ENCODE peak calls at places on chromosomes 1 and 21, in seven cellular contexts. X, F, W, E, S, O and Y are unnamed samples. For H3K4me1, the result is how much of the 10 kb centered on the place peaks cover.

GRCh38 chr1:97120821-97121220 is 399.2 kb downstream of the PTBP2 start:
- DNase-seq in F (no peak), S (no peak), W (no peak), O (no peak), X (no peak), E (no peak), Y (no peak)

GRCh38 chr1:219092206-219092605 is 81.5 kb upstream of the LYPLAL1 start:
- DNase-seq in F (peak), W (no peak), E (no peak), X (no peak), S (peak), O (no peak), Y (no peak)

GRCh38 chr1:181061891-181062777 is 26.4 kb upstream of the IER5 start:
- DNase-seq in S (no peak), O (no peak), F (peak), E (peak), W (no peak), X (peak), Y (no peak)

GRCh38 chr1:39659538-39659937 is 12.4 kb downstream of the NT5C1A start:
- DNase-seq in W (no peak), F (no peak), O (no peak), E (no peak), X (no peak), S (no peak), Y (no peak)

GRCh38 chr1:26781206-26781825 is 6.4 kb upstream of the PIGV start:
- DNase-seq in X (no peak), O (no peak), E (no peak), W (no peak), S (no peak), F (no peak), Y (no peak)

GRCh38 chr1:204149635-204150565 is 1.9 kb downstream of the ETNK2 start:
- DNase-seq in O (no peak), E (no peak), F (no peak), W (peak), S (no peak), X (peak), Y (no peak)

GRCh38 chr1:84834419-84835064 is 58.5 kb downstream of the LPAR3 start:
- DNase-seq in O (no peak), E (no peak), X (no peak), F (peak), S (peak), W (no peak), Y (peak)

GRCh38 chr1:70038025-70038424 is 167.4 kb downstream of the LRRC40 start:
- DNase-seq in E (no peak), S (peak), O (no peak), W (no peak), F (no peak), X (no peak), Y (no peak)

GRCh38 chr1:109634292-109634691 is 14.7 kb downstream of the AMPD2 start:
- DNase-seq in W (no peak), O (no peak), E (no peak), S (no peak), F (no peak), X (no peak), Y (peak)

GRCh38 chr1:62045579-62045978 is 149.1 kb upstream of the L1TD1 start:
- DNase-seq in X (no peak), E (no peak), O (no peak), W (no peak), S (peak), F (no peak), Y (no peak)

GRCh38 chr21:29196664-29197052 is 66.2 kb downstream of the MAP3K7CL start:
- DNase-seq in W (no peak), X (no peak), E (no peak), F (peak), O (no peak), S (no peak), Y (no peak)

GRCh38 chr1:147892731-147893214 is 9.8 kb upstream of the GJA8 start:
- DNase-seq in F (peak), S (peak), E (peak), W (no peak), O (no peak), X (no peak), Y (no peak)

GRCh38 chr1:174877208-174877673 is 122.5 kb upstream of the CACYBP start:
- DNase-seq in S (no peak), W (peak), F (no peak), O (no peak), E (no peak), X (no peak), Y (peak)
- H3K4me3 ChIP-seq in S (no peak), W (peak), F (no peak), O (no peak), E (no peak), X (no peak), Y (peak)

GRCh38 chr1:33206340-33206739 is 24.5 kb upstream of the TRIM62 start:
- DNase-seq in O (no peak), W (no peak), S (no peak), E (no peak), F (no peak), X (no peak), Y (no peak)

DNA sequence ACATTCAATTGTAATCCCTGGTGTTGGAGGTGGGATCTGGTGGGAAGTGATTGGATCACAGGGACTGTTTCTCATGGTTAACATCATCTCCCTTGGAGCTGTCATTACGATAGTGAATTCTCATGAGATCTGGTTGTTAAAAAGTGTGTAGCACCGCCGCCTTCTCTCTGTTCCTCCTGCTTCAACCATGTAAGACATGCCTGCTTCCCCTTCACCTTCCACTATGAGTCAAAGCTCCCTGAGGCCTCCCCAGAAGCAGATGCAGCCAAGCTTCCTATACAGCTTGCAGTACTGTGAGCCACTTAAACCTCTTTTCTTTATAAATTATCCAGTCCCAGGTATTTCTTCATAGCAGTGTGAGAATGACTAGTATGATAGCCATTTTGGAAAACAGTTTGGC is 30.1 kb upstream of the TRIM62 start:
- DNase-seq in F (no peak), O (no peak), E (no peak), S (no peak), W (no peak), X (no peak), Y (no peak)
- H3K4me1 ChIP-seq in F (under half), O (under half), E (under half), S (under half), W (under half), X (under half), Y (under half)

DNA sequence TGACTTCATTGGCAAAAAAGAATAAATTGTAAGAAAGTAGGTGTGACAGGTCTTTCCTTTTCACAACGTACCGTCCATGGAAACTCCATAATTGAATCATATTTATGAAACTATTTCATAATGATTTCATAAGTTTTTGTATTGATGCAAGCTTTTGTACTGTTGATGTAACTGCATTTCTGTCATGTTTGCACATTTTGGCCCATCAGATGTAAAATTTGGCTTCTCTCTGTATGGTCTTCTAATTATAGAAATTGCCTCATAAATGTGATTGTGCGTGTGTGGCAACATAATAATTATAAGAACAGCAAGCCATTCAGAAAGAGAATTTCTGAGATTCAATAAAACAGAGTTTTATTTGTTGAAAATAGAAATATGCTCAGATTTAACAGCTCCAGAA is 180.7 kb upstream of the ZNHIT6 start:
- DNase-seq in O (no peak), F (no peak), W (no peak), S (no peak), E (no peak), X (no peak), Y (no peak)
- H3K4me3 ChIP-seq in O (no peak), F (no peak), W (no peak), S (no peak), E (no peak), X (no peak), Y (no peak)

DNA sequence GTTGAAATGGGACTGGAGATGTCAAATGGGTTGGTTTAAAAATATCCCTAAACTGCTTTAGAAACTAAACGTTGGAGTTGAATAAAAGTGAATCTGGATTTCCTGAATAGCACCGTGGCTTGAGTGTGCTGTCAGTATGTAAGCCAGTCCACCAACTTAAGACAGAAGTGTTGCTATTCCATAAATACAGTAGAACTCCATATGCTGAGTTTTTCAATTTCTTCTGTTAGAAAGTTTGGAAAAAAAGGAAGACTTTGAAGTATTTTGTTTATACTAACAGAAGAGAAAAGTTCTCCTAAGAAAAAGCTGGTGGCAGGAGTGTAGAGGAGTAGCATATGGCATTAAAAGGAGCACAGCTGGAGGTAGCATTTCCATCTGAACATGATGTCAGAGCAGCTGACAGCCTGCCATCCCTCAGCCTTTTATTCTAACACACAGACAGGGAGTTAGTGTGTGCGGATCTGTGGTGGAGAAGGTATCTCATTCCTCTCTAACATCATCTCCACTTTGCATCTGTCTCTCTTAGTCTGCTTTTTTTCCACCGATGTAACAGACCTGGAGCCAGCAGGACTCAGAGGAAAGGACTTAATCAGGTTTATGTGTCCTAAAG is at the start of gene ZBTB18:
- DNase-seq in F (peak), E (no peak), W (no peak), X (no peak), O (no peak), S (peak), Y (no peak)
- H3K4me1 ChIP-seq in F (under half), E (half or more), W (under half), X (under half), O (under half), S (under half), Y (under half)

GRCh38 chr1:53685272-53686051 is 53.5 kb downstream of the GLIS1 start:
- DNase-seq in W (no peak), F (no peak), E (no peak), S (peak), O (no peak), X (no peak), Y (no peak)
- H3K4me3 ChIP-seq in W (no peak), F (no peak), E (no peak), S (peak), O (no peak), X (no peak), Y (no peak)